ENCODE peak calls at places on chromosomes 13 and 19, in four cellular contexts. V, X, C and Q are unnamed samples.
A peak's percentile ranks its signal among the peaks of the same experiment; 100 is the strongest.

GRCh38 chr13:29679357-29680050 is 84.0 kb upstream of the SLC7A1 start:
- DNase-seq in X (peak; percentile 70), V (no peak), C (no peak), Q (no peak)

GRCh38 chr13:82878536-82878935 is 1003.7 kb downstream of the SLITRK1 start:
- DNase-seq in C (no peak), V (no peak), X (no peak), Q (no peak)

GRCh38 chr19:35977446-35978222 is 17.4 kb upstream of the SDHAF1 start:
- DNase-seq in X (no peak), C (no peak), V (no peak), Q (no peak)

GRCh38 chr13:113049981-113050380 is 55.6 kb upstream of the F7 start:
- DNase-seq in C (no peak), V (no peak), X (no peak), Q (no peak)

GRCh38 chr13:40813662-40814454 is 24.4 kb downstream of the SLC25A15 start:
- DNase-seq in V (peak; percentile 10), X (no peak), C (no peak), Q (no peak)

GRCh38 chr13:95676100-95676774 is 702 bp upstream of the DNAJC3 start:
- DNase-seq in C (no peak), X (no peak), V (peak; percentile 28), Q (no peak)

GRCh38 chr19:5809053-5809452 is 4.2 kb downstream of the NRTN start:
- DNase-seq in X (no peak), C (no peak), V (no peak), Q (no peak)

GRCh38 chr13:26897706-26898550 is 137.3 kb upstream of the GPR12 start:
- DNase-seq in X (peak; percentile 48), C (no peak), V (no peak), Q (no peak)

GRCh38 chr13:52048516-52048915 is 24.0 kb downstream of the UTP14C start:
- DNase-seq in C (no peak), X (no peak), V (no peak), Q (no peak)

DNA sequence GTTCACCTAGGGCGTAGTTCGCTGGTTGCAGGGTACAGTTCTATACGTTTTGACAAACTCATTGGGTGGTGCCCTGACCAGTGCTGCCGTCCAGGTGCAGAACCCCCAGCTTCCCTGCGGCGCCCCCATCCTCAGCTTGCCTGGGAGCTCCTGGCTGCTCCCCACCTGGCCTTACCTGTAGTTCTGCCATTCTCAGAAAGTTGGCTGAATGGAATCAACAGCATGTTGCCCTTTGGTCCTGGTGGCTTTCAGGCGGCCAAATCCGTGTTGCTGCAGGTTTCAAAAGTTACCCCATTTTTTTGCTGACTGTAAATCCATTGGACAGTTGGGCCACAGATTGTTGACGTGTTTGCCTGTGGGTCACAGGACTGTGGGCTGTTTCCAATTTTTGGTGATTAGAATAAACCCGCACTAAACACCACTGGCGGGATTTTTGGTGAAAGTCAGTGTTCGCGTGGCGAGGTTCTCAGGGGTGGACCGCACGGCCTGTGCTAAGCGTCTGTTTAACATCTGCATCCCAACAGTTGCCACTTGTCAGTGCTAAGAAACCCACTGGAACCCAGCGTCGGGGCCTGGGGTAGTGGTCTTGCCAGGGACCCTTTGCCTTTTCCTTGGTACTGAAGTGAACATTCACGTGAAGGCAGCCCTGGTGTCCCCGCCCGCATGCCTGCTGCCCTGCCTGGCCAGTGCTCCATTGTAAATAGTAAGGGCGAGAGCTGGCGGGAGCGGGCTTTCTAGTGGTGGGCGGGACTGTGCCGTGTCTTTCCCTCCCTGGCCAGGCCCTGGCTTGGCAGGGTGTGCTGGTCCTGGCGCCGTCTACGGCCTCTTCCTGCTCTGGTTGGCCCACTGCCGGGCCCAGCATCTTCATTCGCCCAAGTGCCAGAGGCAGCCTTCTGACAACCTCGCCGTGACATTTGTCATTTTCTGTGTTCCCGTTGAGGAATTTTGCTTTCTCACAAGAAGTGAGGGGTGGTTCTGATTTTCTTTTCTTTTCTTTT is 3.3 kb downstream of the DOT1L start:
- DNase-seq in C (peak; percentile 81), V (no peak), X (peak; percentile 84), Q (peak; percentile 96)
- H3K4me1 ChIP-seq in C (peaks cover 36% of the 10 kb centered on the region), V (peaks cover 63% of the 10 kb centered on the region), X (peaks cover 82% of the 10 kb centered on the region), Q (peaks cover 72% of the 10 kb centered on the region)

GRCh38 chr19:14375055-14375581 is 6.1 kb upstream of the ADGRE5 start:
- DNase-seq in V (peak; percentile 91), C (no peak), X (no peak), Q (no peak)

GRCh38 chr19:14375582-14376291 is 5.5 kb upstream of the ADGRE5 start:
- DNase-seq in C (no peak), X (peak; percentile 66), V (no peak), Q (peak; percentile 81)

GRCh38 chr19:14383556-14383897 is 2.3 kb downstream of the ADGRE5 start:
- DNase-seq in X (no peak), V (no peak), C (no peak), Q (no peak)

GRCh38 chr19:14381689-14382474 is 638 bp downstream of the ADGRE5 start:
- DNase-seq in X (peak; percentile 81), V (peak; percentile 91), C (no peak), Q (peak; percentile 76)

DNA sequence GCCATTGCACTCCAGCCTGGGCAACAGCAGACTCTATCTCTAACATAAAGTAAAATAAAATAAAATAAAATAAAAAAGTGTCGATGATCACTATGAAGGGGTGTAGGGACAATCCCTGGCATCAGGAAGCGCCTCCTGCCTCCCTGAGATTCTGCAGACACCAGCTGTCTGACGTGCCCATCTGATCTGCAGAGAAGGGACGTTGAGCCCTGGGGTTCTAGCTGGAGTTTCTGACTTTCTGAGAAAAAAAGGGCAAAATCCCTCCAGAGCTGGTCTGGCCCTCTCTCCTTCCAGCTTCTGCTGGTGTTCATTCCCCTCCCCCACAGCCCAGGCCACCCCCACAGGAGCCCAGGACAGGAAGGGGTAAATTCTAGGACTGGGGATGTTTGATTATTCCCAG is 2.4 kb upstream of the ADGRE5 start:
- DNase-seq in X (no peak), C (no peak), V (no peak), Q (no peak)
- H3K4me1 ChIP-seq in X (peaks cover 68% of the 10 kb centered on the region), C (peaks cover 6% of the 10 kb centered on the region), V (peaks cover 53% of the 10 kb centered on the region), Q (peaks cover 83% of the 10 kb centered on the region)

GRCh38 chr19:18878858-18879578 is 16.9 kb downstream of the CERS1 start:
- DNase-seq in X (no peak), C (peak; percentile 22), V (no peak), Q (no peak)

GRCh38 chr19:18879579-18880373 is 16.2 kb downstream of the CERS1 start:
- DNase-seq in V (no peak), X (no peak), C (no peak), Q (no peak)

GRCh38 chr19:18878058-18878797 is 17.7 kb downstream of the CERS1 start:
- DNase-seq in X (no peak), C (peak; percentile 22), V (no peak), Q (no peak)

GRCh38 chr19:18875726-18876125 is 20.2 kb downstream of the CERS1 start:
- DNase-seq in C (no peak), V (no peak), X (no peak), Q (no peak)

GRCh38 chr19:18876865-18877264 is 19.1 kb downstream of the CERS1 start:
- DNase-seq in V (no peak), X (no peak), C (no peak), Q (no peak)
- H3K4me1 ChIP-seq in V (no peaks in the 10 kb centered on the region), X (no peaks in the 10 kb centered on the region), C (no peaks in the 10 kb centered on the region), Q (no peaks in the 10 kb centered on the region)

DNA sequence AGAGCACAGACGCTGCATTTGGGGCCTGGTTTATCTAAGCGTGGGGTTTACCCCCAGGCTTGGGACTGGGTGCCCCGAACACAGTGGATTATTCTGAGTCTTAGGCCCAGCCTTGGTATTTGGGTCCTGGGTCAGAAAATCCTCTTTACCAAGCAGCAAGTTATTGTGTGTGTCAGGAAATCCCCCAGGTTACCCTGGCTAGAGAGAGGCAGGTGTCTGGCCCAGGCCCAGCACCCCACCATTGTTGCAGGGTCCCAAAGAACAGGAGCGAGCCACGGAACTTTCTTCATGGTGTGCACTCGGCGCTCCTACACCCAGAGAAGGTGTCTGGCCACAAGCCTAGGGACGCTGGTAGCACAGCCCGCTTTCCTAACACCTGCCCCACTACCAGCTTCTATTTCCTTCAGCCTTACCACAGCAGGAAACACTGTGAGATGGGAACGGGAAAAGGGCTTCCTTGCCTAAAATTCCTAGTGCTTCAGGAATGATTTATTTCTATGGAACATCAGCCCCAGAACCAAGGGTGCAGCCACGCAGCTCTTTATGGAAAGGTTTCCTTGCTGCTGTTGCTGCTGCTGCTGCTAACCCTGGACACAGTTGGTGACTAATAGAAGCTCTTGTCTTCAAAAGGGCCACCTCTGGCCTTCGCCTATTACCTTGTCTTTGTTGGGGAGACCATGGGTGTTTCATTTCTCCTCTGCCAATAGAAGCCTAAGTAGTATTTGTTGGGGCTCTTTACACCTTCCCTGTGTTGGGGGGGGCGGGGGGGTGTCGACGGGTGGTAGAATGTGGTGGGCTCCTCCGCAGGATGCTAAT is 7.5 kb upstream of the CDX2 start:
- DNase-seq in V (no peak), C (no peak), X (no peak), Q (peak; percentile 28)
- H3K4me1 ChIP-seq in V (peaks cover 11% of the 10 kb centered on the region), C (no peaks in the 10 kb centered on the region), X (peaks cover 36% of the 10 kb centered on the region), Q (peaks cover 24% of the 10 kb centered on the region)

GRCh38 chr19:19624032-19624570 is 3.9 kb downstream of the LPAR2 start:
- DNase-seq in X (no peak), V (no peak), C (no peak), Q (no peak)
- H3K4me1 ChIP-seq in X (peaks cover 16% of the 10 kb centered on the region), V (peaks cover 27% of the 10 kb centered on the region), C (peaks cover 3% of the 10 kb centered on the region), Q (peaks cover 14% of the 10 kb centered on the region)

DNA sequence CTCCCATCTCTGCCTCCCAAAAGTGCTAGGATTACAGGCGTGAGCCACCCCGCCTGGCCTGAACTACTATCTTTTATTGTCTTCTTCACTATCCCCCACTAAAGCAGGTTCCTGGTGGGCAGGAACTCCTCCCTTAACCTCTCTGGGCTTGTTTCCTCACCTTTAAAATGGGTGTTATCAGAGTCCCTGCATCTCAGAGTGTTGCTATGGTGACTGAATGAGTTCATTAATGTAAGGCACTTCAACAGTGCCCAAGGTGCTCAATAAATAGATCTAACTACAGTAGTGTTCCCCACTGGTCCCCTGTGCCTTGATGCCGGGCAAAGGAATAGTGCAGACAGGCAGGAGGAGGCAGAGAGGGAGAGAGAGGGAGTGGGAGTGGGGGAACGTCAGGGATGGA is 20.5 kb downstream of the CCDC97 start:
- DNase-seq in X (no peak), V (no peak), C (no peak), Q (no peak)
- H3K4me1 ChIP-seq in X (peaks cover 36% of the 10 kb centered on the region), V (peaks cover 88% of the 10 kb centered on the region), C (peaks cover 5% of the 10 kb centered on the region), Q (no peaks in the 10 kb centered on the region)